ENCODE peak calls at places on chromosomes 1 and 21, in seven cellular contexts. O is body of pancreas, C is AG09319, D is breast epithelium, H is cardiac fibroblast, W is H9, Y is HCT116. F is an unnamed sample.

GRCh38 chr1:11944358-11944981 is 10.0 kb downstream of the PLOD1 start:
- DNase-seq in C (no peak), W (peak), O (no peak), H (no peak), Y (no peak), D (no peak), F (no peak)

GRCh38 chr1:59671953-59672305 is 142.8 kb upstream of the HOOK1 start:
- DNase-seq in Y (no peak), W (peak), O (no peak), D (no peak), C (no peak), H (no peak), F (no peak)

GRCh38 chr1:248618878-248619277 is 16.0 kb downstream of the OR2T11 start:
- DNase-seq in Y (peak), C (peak), D (peak), W (no peak), H (peak), O (peak), F (no peak)

GRCh38 chr1:89546934-89547562 is 22.4 kb downstream of the LRRC8B start:
- DNase-seq in D (no peak), C (no peak), H (peak), O (no peak), W (no peak), Y (no peak), F (no peak)

GRCh38 chr1:60376196-60376595 is 302.6 kb upstream of the C1orf87 start:
- DNase-seq in D (no peak), O (no peak), H (no peak), W (no peak), C (no peak), Y (no peak), F (no peak)

GRCh38 chr1:2376261-2376741 is 15.1 kb downstream of the MORN1 start:
- DNase-seq in H (no peak), D (no peak), Y (no peak), O (no peak), W (no peak), C (no peak), F (no peak)

GRCh38 chr1:226123591-226124471 is 61.3 kb downstream of the H3-3A start:
- DNase-seq in Y (no peak), H (peak), W (no peak), O (peak), D (no peak), C (no peak), F (no peak)

GRCh38 chr1:1873186-1873585 is 17.7 kb downstream of the GNB1 start:
- DNase-seq in O (peak), W (no peak), D (no peak), C (no peak), Y (no peak), H (no peak), F (no peak)

GRCh38 chr1:35886606-35887431 is 3.8 kb downstream of the AGO1 start:
- DNase-seq in O (no peak), Y (no peak), C (no peak), H (peak), W (no peak), D (no peak), F (no peak)

GRCh38 chr1:10211805-10212405 is 1.5 kb downstream of the KIF1B start:
- DNase-seq in W (no peak), C (no peak), D (no peak), O (no peak), Y (no peak), H (no peak), F (no peak)

GRCh38 chr1:96087719-96088118 is 633.9 kb upstream of the PTBP2 start:
- DNase-seq in W (no peak), C (no peak), O (no peak), Y (no peak), D (no peak), H (no peak), F (no peak)

GRCh38 chr1:167369933-167370332 is 148.4 kb downstream of the CD247 start:
- DNase-seq in Y (no peak), C (no peak), O (no peak), W (no peak), H (no peak), D (no peak), F (no peak)

GRCh38 chr1:156228501-156228900 is 13.5 kb upstream of the BGLAP start:
- DNase-seq in W (no peak), D (no peak), H (no peak), Y (no peak), O (no peak), C (no peak), F (no peak)

GRCh38 chr1:3560981-3561380 is 50.3 kb downstream of the MEGF6 start:
- DNase-seq in W (no peak), Y (no peak), D (no peak), H (no peak), O (no peak), C (no peak), F (no peak)

GRCh38 chr21:31092867-31093266 is 54.6 kb upstream of the KRTAP19-8 start:
- DNase-seq in C (no peak), Y (no peak), D (no peak), W (no peak), H (no peak), O (no peak), F (no peak)

GRCh38 chr1:43043695-43044094 is 85.0 kb upstream of the SLC2A1 start:
- DNase-seq in O (no peak), D (no peak), W (no peak), C (no peak), H (peak), Y (no peak), F (no peak)

GRCh38 chr1:160366731-160367515 is at the start of gene NHLH1:
- DNase-seq in H (no peak), W (no peak), C (no peak), O (no peak), Y (no peak), D (no peak), F (no peak)

GRCh38 chr1:69913967-69914366 is 291.4 kb downstream of the LRRC40 start:
- DNase-seq in O (peak), H (peak), D (no peak), Y (no peak), W (no peak), C (peak), F (no peak)

GRCh38 chr1:68791800-68792199 is 294.9 kb upstream of the DEPDC1 start:
- DNase-seq in C (no peak), H (no peak), D (no peak), O (no peak), Y (peak), W (peak), F (no peak)

GRCh38 chr21:33121715-33122475 is 52.0 kb downstream of the OLIG1 start:
- DNase-seq in H (peak), C (no peak), D (peak), W (peak), O (no peak), Y (peak), F (no peak)

GRCh38 chr1:107936498-107937481 is 28.2 kb downstream of the VAV3 start:
- DNase-seq in C (peak), O (peak), Y (peak), H (peak), W (peak), D (peak), F (no peak)

GRCh38 chr1:154765970-154766369 is 104.1 kb downstream of the KCNN3 start:
- DNase-seq in O (no peak), C (no peak), W (peak), H (peak), Y (peak), D (peak), F (no peak)

GRCh38 chr21:44365251-44365966 is 12.0 kb downstream of the TRPM2 start:
- DNase-seq in W (peak), C (no peak), O (no peak), D (no peak), H (no peak), Y (no peak), F (no peak)

GRCh38 chr1:155176544-155177071 is 3.0 kb downstream of the TRIM46 start:
- DNase-seq in Y (peak), C (no peak), D (peak), W (peak), O (peak), H (peak), F (peak)

GRCh38 chr1:27322569-27323116 is 680 bp downstream of the TMEM222 start:
- DNase-seq in O (no peak), C (no peak), Y (no peak), W (no peak), H (no peak), D (no peak), F (no peak)

GRCh38 chr1:247228133-247228532 is 27.7 kb upstream of the VN1R5 start:
- DNase-seq in O (no peak), W (no peak), D (no peak), C (no peak), Y (no peak), H (peak), F (no peak)

GRCh38 chr1:154422521-154422920 is 17.4 kb downstream of the IL6R start:
- DNase-seq in O (no peak), D (no peak), C (no peak), Y (no peak), H (no peak), W (no peak), F (no peak)

GRCh38 chr1:203307690-203308126 is 2.4 kb downstream of the BTG2 start:
- DNase-seq in Y (no peak), D (no peak), C (no peak), H (no peak), W (peak), O (no peak), F (no peak)

GRCh38 chr1:244460195-244460594 is 878 bp upstream of the CATSPERE start:
- DNase-seq in O (no peak), C (no peak), W (peak), D (no peak), Y (no peak), H (peak), F (no peak)

GRCh38 chr1:67748630-67749029 is 63.6 kb downstream of the GADD45A start:
- DNase-seq in O (peak), D (no peak), W (no peak), Y (no peak), H (peak), C (peak), F (no peak)

GRCh38 chr1:59237905-59238304 is 59.0 kb upstream of the FGGY start:
- DNase-seq in W (no peak), C (no peak), Y (no peak), H (peak), O (no peak), D (no peak), F (no peak)

GRCh38 chr1:21902378-21903012 is 34.6 kb downstream of the HSPG2 start:
- DNase-seq in Y (no peak), C (no peak), H (no peak), O (no peak), D (no peak), W (no peak), F (no peak)

GRCh38 chr1:25695066-25695990 is 78.7 kb downstream of the MAN1C1 start:
- DNase-seq in Y (no peak), D (no peak), W (peak), O (peak), C (peak), H (peak), F (no peak)

GRCh38 chr1:25698252-25698651 is 81.7 kb downstream of the MAN1C1 start:
- DNase-seq in O (no peak), Y (no peak), C (no peak), H (no peak), W (no peak), D (no peak), F (no peak)

GRCh38 chr1:25699501-25700089 is 83.0 kb downstream of the MAN1C1 start:
- DNase-seq in C (no peak), H (no peak), Y (no peak), D (no peak), W (no peak), O (no peak), F (no peak)

GRCh38 chr1:25695991-25696330 is 79.4 kb downstream of the MAN1C1 start:
- DNase-seq in Y (no peak), C (peak), D (no peak), O (peak), H (peak), W (no peak), F (no peak)

DNA sequence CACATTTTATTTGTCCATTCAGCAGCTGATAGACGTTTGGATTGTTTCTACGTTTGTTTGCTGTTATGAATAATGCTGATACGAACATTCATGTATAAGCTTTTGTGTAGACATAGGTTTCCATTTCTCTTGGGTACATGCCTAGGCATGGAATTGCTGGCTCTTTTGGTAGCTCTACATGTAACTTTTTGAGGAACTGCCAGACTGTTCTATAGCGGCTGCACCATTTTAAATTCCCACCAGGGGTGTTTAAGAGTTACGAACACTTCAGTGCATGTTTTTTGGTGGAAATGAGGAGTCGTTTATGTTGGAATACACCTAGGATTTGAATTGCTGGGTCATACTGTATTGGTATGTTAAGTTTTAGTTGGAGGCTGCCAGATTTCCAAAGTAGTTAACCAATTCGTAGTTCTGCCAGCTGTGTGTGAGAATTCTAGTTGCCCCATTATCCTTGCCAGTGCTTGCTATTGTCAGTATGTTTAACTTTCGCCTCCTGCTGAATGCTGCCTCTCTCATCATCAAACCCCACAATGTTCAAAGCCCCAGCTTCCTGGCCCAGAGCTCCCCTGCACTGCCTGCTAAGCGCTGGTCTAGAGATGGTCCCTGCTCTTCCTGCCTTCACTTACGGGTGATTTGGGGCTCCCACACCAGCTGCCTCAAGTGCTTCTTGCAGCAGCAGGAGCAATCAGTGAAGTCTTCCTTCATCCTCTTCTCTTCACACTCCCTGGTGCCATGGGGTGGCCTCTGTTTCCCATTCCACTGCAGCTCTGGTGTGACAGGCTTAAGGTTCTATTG is 81.0 kb downstream of the MAN1C1 start:
- DNase-seq in H (no peak), W (no peak), Y (no peak), C (no peak), D (no peak), O (no peak), F (no peak)
- TF ChIP-seq CTCF in H (no peak), W (peak), Y (peak), C (no peak), D (no peak), O (no peak), F (no peak)

GRCh38 chr1:18118078-18118477 is 10.5 kb downstream of the IGSF21 start:
- DNase-seq in C (no peak), O (peak), W (no peak), Y (no peak), D (no peak), H (no peak), F (no peak)
- TF ChIP-seq CTCF in C (no peak), O (no peak), W (no peak), Y (no peak), D (no peak), H (no peak), F (no peak)

GRCh38 chr1:72100766-72101165 is 181.6 kb downstream of the NEGR1 start:
- DNase-seq in Y (no peak), D (no peak), O (no peak), C (no peak), H (no peak), W (no peak), F (no peak)

GRCh38 chr1:72105201-72105600 is 177.1 kb downstream of the NEGR1 start:
- DNase-seq in W (no peak), C (no peak), O (no peak), Y (no peak), H (peak), D (no peak), F (no peak)

GRCh38 chr1:72101840-72102632 is 180.3 kb downstream of the NEGR1 start:
- DNase-seq in O (no peak), H (no peak), D (no peak), W (no peak), Y (no peak), C (no peak), F (no peak)
- TF ChIP-seq CTCF in O (no peak), H (no peak), D (no peak), W (no peak), Y (no peak), C (no peak), F (no peak)

DNA sequence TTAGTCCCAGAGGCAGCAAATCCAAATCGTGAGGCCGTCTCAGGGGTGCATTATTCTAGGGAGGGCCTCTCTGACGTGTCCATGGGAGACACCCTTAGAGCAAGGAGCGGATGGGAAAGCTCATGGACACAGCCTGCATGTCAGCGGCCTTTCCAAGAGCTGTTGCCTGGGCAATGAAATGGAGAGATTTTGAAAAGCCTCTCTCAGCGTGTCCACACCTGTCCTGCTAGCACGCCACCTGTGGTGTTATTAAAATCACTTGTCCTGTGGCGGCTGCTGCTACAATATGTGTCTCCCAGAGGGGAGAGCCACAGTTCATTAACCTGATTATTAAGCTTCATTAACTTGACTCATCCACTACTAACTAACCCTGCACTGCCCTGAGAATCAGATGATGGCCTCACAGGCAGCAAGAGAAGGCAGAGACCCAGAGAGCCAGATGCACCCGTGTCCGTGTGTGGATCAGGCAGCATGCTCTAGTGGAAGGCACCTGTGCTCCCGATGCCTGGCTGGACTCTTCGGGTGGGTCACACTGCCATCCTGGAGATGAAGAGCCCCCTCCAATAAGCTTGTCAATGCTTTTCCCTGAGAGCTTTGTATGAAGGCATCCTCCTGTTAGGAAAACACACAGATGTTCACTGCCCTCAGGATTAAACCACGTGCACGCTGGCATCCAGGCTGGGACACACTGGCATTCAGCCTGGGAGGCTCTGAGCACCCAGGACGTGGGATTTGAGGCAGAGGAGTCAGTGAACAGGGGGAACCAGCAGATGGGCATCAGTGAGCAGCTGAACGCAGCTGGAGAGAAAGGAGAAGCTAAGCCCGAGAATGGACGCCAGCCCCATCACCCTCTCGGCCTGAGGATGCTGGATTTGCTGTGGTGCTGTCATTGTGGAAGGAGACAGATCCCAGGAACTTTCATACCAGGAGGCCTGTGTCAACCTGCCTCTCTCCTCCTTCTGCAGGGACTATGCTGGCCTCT is 133.1 kb downstream of the PGBD5 start:
- DNase-seq in Y (no peak), D (peak), O (peak), H (no peak), C (no peak), W (no peak), F (no peak)
- TF ChIP-seq CTCF in Y (no peak), D (no peak), O (no peak), H (no peak), C (no peak), W (no peak), F (no peak)

GRCh38 chr21:38654580-38654979 is 151.1 kb upstream of the ETS2 start:
- DNase-seq in H (no peak), Y (no peak), O (no peak), D (no peak), C (no peak), W (no peak), F (no peak)
- TF ChIP-seq CTCF in H (no peak), Y (no peak), O (no peak), D (no peak), C (no peak), W (no peak), F (no peak)

DNA sequence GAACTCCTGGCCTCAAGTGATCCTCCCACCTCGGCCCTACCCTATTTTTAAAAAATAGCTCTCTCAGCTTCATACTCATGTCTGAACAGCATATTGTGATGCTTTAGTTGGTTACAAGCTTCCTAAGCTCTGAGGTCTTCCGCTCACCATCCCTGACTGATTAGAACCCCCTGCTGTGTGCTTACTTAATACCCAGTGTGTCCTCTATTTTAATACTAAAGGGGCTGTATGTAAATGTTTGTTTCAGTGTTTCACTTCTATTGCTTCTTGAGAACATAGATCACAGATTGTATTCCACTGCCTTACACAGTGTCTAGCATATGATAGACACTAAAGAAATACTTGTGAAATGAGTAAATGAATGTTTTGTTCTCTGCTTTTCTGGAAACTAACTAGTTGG is 29.8 kb downstream of the ZYG11B start:
- DNase-seq in D (no peak), W (no peak), H (no peak), O (no peak), Y (no peak), C (no peak), F (no peak)
- TF ChIP-seq CTCF in D (no peak), W (no peak), H (no peak), O (no peak), Y (no peak), C (no peak), F (no peak)

F was measured in progenitor cell of endocrine pancreas.